ENCODE peak calls at places on chromosome 9, in eight cellular contexts. One of them, this sample, is unnamed.
A peak's percentile ranks its signal among the peaks of the same experiment; 100 is the strongest.

GRCh38 chr9:113646491-113646890 is 183.0 kb downstream of the RGS3 start:
- DNase-seq in foreskin keratinocyte: no peak
- DNase-seq in uterus: no peak
- DNase-seq in H9: no peak
- DNase-seq in fibroblast of the aortic adventitia: no peak
- DNase-seq in astrocyte of the spinal cord: no peak
- DNase-seq in osteocyte: no peak
- DNase-seq in GM23338: no peak
- DNase-seq in this sample: no peak

GRCh38 chr9:33124716-33125378 is 42.3 kb downstream of the B4GALT1 start:
- DNase-seq in H9: no peak
- DNase-seq in uterus: no peak
- DNase-seq in astrocyte of the spinal cord: no peak
- DNase-seq in GM23338: no peak
- DNase-seq in osteocyte: no peak
- DNase-seq in fibroblast of the aortic adventitia: no peak
- DNase-seq in foreskin keratinocyte: no peak
- DNase-seq in this sample: no peak

GRCh38 chr9:34372598-34373011 is 4.1 kb downstream of the MYORG start:
- DNase-seq in osteocyte: peak; percentile 80
- DNase-seq in H9: peak; percentile 62
- DNase-seq in uterus: no peak
- DNase-seq in GM23338: peak; percentile 85
- DNase-seq in foreskin keratinocyte: peak; percentile 49
- DNase-seq in fibroblast of the aortic adventitia: no peak
- DNase-seq in astrocyte of the spinal cord: no peak
- DNase-seq in this sample: no peak

GRCh38 chr9:93431498-93432105 is 19.9 kb upstream of the FAM120A start:
- DNase-seq in GM23338: no peak
- DNase-seq in fibroblast of the aortic adventitia: no peak
- DNase-seq in foreskin keratinocyte: no peak
- DNase-seq in osteocyte: no peak
- DNase-seq in H9: no peak
- DNase-seq in uterus: no peak
- DNase-seq in astrocyte of the spinal cord: no peak
- DNase-seq in this sample: no peak

GRCh38 chr9:136611606-136612005 is 51.1 kb upstream of the EGFL7 start:
- DNase-seq in H9: no peak
- DNase-seq in osteocyte: no peak
- DNase-seq in astrocyte of the spinal cord: no peak
- DNase-seq in uterus: no peak
- DNase-seq in GM23338: no peak
- DNase-seq in fibroblast of the aortic adventitia: no peak
- DNase-seq in foreskin keratinocyte: no peak
- DNase-seq in this sample: no peak

GRCh38 chr9:115746496-115746895 is 407.1 kb upstream of the PAPPA start:
- DNase-seq in GM23338: no peak
- DNase-seq in osteocyte: no peak
- DNase-seq in foreskin keratinocyte: no peak
- DNase-seq in uterus: no peak
- DNase-seq in H9: no peak
- DNase-seq in astrocyte of the spinal cord: peak; percentile 81
- DNase-seq in fibroblast of the aortic adventitia: no peak
- DNase-seq in this sample: no peak

GRCh38 chr9:91037511-91038482 is 236.2 kb downstream of the SYK start:
- DNase-seq in osteocyte: no peak
- DNase-seq in foreskin keratinocyte: peak; percentile 15
- DNase-seq in GM23338: no peak
- DNase-seq in H9: no peak
- DNase-seq in astrocyte of the spinal cord: peak; percentile 84
- DNase-seq in fibroblast of the aortic adventitia: peak; percentile 90
- DNase-seq in uterus: peak; percentile 90
- DNase-seq in this sample: no peak

GRCh38 chr9:18390393-18390792 is 83.6 kb upstream of the ADAMTSL1 start:
- DNase-seq in fibroblast of the aortic adventitia: peak; percentile 74
- DNase-seq in foreskin keratinocyte: no peak
- DNase-seq in uterus: peak; percentile 52
- DNase-seq in osteocyte: no peak
- DNase-seq in astrocyte of the spinal cord: peak; percentile 33
- DNase-seq in GM23338: no peak
- DNase-seq in H9: no peak
- DNase-seq in this sample: no peak

GRCh38 chr9:124355941-124356744 is 59.1 kb downstream of the PSMB7 start:
- DNase-seq in foreskin keratinocyte: no peak
- DNase-seq in H9: no peak
- DNase-seq in GM23338: no peak
- DNase-seq in osteocyte: no peak
- DNase-seq in astrocyte of the spinal cord: no peak
- DNase-seq in uterus: no peak
- DNase-seq in fibroblast of the aortic adventitia: no peak
- DNase-seq in this sample: no peak

GRCh38 chr9:28365020-28365640 is 791.8 kb upstream of the C9orf72 start:
- DNase-seq in foreskin keratinocyte: peak; percentile 44
- DNase-seq in H9: peak; percentile 71
- DNase-seq in fibroblast of the aortic adventitia: no peak
- DNase-seq in uterus: no peak
- DNase-seq in GM23338: peak; percentile 72
- DNase-seq in astrocyte of the spinal cord: no peak
- DNase-seq in osteocyte: no peak
- DNase-seq in this sample: no peak

GRCh38 chr9:8186553-8186952 is 387.0 kb upstream of the DMAC1 start:
- DNase-seq in astrocyte of the spinal cord: no peak
- DNase-seq in fibroblast of the aortic adventitia: no peak
- DNase-seq in foreskin keratinocyte: no peak
- DNase-seq in H9: no peak
- DNase-seq in GM23338: no peak
- DNase-seq in osteocyte: no peak
- DNase-seq in uterus: no peak
- DNase-seq in this sample: no peak

GRCh38 chr9:110256142-110256391 is 240 bp downstream of the TXN start:
- DNase-seq in astrocyte of the spinal cord: no peak
- DNase-seq in fibroblast of the aortic adventitia: no peak
- DNase-seq in H9: no peak
- DNase-seq in foreskin keratinocyte: no peak
- DNase-seq in GM23338: no peak
- DNase-seq in uterus: no peak
- DNase-seq in osteocyte: no peak
- DNase-seq in this sample: no peak

GRCh38 chr9:68560131-68560844 is 19.6 kb upstream of the TMEM252 start:
- DNase-seq in H9: peak; percentile 86
- DNase-seq in uterus: peak; percentile 62
- DNase-seq in GM23338: peak; percentile 85
- DNase-seq in osteocyte: no peak
- DNase-seq in astrocyte of the spinal cord: peak; percentile 54
- DNase-seq in fibroblast of the aortic adventitia: peak; percentile 84
- DNase-seq in foreskin keratinocyte: no peak
- DNase-seq in this sample: no peak

GRCh38 chr9:129225815-129226214 is 47.8 kb upstream of the IER5L start:
- DNase-seq in foreskin keratinocyte: peak; percentile 66
- DNase-seq in osteocyte: peak; percentile 95
- DNase-seq in fibroblast of the aortic adventitia: peak; percentile 97
- DNase-seq in GM23338: peak; percentile 84
- DNase-seq in uterus: peak; percentile 81
- DNase-seq in astrocyte of the spinal cord: peak; percentile 79
- DNase-seq in H9: peak; percentile 87
- DNase-seq in this sample: no peak

DNA sequence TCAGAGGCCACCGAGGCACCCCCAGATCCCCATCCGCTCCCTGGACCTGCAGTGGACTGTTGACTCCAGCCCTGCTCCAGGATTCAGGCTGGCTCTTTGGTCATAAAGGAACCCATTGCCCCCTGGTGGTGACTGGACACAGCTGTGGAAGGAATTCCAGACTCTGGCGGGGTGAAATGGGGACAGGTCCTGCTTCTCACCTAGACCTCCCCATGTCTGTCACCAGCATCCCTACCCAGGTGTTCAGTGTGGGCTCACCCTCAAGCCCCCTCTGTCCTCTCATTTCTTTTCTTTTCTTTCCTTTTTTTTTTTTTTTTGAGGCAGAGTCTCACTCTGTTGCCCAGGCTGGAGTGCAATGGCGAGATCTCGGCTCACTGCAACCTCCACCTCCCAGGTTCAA is 25.5 kb upstream of the STXBP1 start:
- DNase-seq in fibroblast of the aortic adventitia: peak; percentile 88
- DNase-seq in H9: peak; percentile 86
- DNase-seq in GM23338: peak; percentile 97
- DNase-seq in foreskin keratinocyte: peak; percentile 56
- DNase-seq in uterus: peak; percentile 89
- DNase-seq in astrocyte of the spinal cord: peak; percentile 74
- DNase-seq in osteocyte: peak; percentile 90
- DNase-seq in this sample: peak; percentile 71
- TF ChIP-seq CTCF in fibroblast of the aortic adventitia: peak; percentile 92
- TF ChIP-seq CTCF in H9: peak; percentile 84
- TF ChIP-seq CTCF in GM23338: peak; percentile 81
- TF ChIP-seq CTCF in foreskin keratinocyte: peak; percentile 90
- TF ChIP-seq CTCF in uterus: peak; percentile 85
- TF ChIP-seq CTCF in astrocyte of the spinal cord: peak; percentile 94
- TF ChIP-seq CTCF in osteocyte: peak; percentile 88
- TF ChIP-seq CTCF in this sample: peak; percentile 82

GRCh38 chr9:4225291-4226119 is 74.4 kb downstream of the GLIS3 start:
- DNase-seq in GM23338: peak; percentile 8
- DNase-seq in astrocyte of the spinal cord: peak; percentile 97
- DNase-seq in H9: no peak
- DNase-seq in foreskin keratinocyte: peak; percentile 88
- DNase-seq in uterus: no peak
- DNase-seq in fibroblast of the aortic adventitia: peak; percentile 66
- DNase-seq in osteocyte: no peak
- DNase-seq in this sample: no peak
- TF ChIP-seq CTCF in GM23338: peak; percentile 49
- TF ChIP-seq CTCF in astrocyte of the spinal cord: peak; percentile 32
- TF ChIP-seq CTCF in H9: peak; percentile 48
- TF ChIP-seq CTCF in foreskin keratinocyte: peak; percentile 56
- TF ChIP-seq CTCF in uterus: no peak
- TF ChIP-seq CTCF in fibroblast of the aortic adventitia: peak; percentile 12
- TF ChIP-seq CTCF in osteocyte: peak; percentile 43
- TF ChIP-seq CTCF in this sample: no peak

GRCh38 chr9:98563212-98563907 is 145.4 kb downstream of the GABBR2 start:
- DNase-seq in fibroblast of the aortic adventitia: no peak
- DNase-seq in H9: no peak
- DNase-seq in osteocyte: peak; percentile 77
- DNase-seq in foreskin keratinocyte: no peak
- DNase-seq in uterus: no peak
- DNase-seq in astrocyte of the spinal cord: no peak
- DNase-seq in GM23338: no peak
- DNase-seq in this sample: no peak

GRCh38 chr9:98565152-98566135 is 143.3 kb downstream of the GABBR2 start:
- DNase-seq in foreskin keratinocyte: no peak
- DNase-seq in uterus: no peak
- DNase-seq in fibroblast of the aortic adventitia: no peak
- DNase-seq in astrocyte of the spinal cord: no peak
- DNase-seq in osteocyte: peak; percentile 71
- DNase-seq in GM23338: no peak
- DNase-seq in H9: no peak
- DNase-seq in this sample: no peak

GRCh38 chr9:98567540-98568233 is 141.0 kb downstream of the GABBR2 start:
- DNase-seq in osteocyte: peak; percentile 69
- DNase-seq in astrocyte of the spinal cord: no peak
- DNase-seq in uterus: no peak
- DNase-seq in GM23338: no peak
- DNase-seq in H9: no peak
- DNase-seq in fibroblast of the aortic adventitia: no peak
- DNase-seq in foreskin keratinocyte: no peak
- DNase-seq in this sample: no peak

GRCh38 chr9:98563997-98564396 is 144.7 kb downstream of the GABBR2 start:
- DNase-seq in astrocyte of the spinal cord: no peak
- DNase-seq in uterus: no peak
- DNase-seq in osteocyte: peak; percentile 73
- DNase-seq in GM23338: no peak
- DNase-seq in foreskin keratinocyte: no peak
- DNase-seq in fibroblast of the aortic adventitia: no peak
- DNase-seq in H9: no peak
- DNase-seq in this sample: no peak

GRCh38 chr9:98564714-98565113 is 144.0 kb downstream of the GABBR2 start:
- DNase-seq in fibroblast of the aortic adventitia: no peak
- DNase-seq in astrocyte of the spinal cord: no peak
- DNase-seq in H9: no peak
- DNase-seq in uterus: no peak
- DNase-seq in GM23338: no peak
- DNase-seq in foreskin keratinocyte: no peak
- DNase-seq in osteocyte: no peak
- DNase-seq in this sample: no peak
- TF ChIP-seq CTCF in fibroblast of the aortic adventitia: no peak
- TF ChIP-seq CTCF in astrocyte of the spinal cord: no peak
- TF ChIP-seq CTCF in H9: no peak
- TF ChIP-seq CTCF in uterus: no peak
- TF ChIP-seq CTCF in GM23338: no peak
- TF ChIP-seq CTCF in foreskin keratinocyte: no peak
- TF ChIP-seq CTCF in osteocyte: no peak
- TF ChIP-seq CTCF in this sample: no peak

DNA sequence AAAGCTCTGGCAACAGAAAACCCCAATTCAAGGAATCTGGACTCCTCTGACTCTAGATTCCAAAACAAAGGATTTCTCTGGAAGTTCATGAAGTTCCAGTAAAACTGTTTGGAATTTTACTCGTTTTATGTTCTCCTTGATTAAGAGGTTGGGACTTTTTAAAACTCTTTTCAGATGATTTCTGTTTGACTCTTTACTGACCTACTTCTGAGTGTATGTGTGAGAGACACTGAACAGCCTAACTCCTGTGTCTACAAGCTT is 64.8 kb downstream of the GNA14 start:
- DNase-seq in GM23338: no peak
- DNase-seq in osteocyte: no peak
- DNase-seq in uterus: no peak
- DNase-seq in H9: no peak
- DNase-seq in foreskin keratinocyte: no peak
- DNase-seq in fibroblast of the aortic adventitia: no peak
- DNase-seq in astrocyte of the spinal cord: no peak
- DNase-seq in this sample: no peak
- TF ChIP-seq CTCF in GM23338: no peak
- TF ChIP-seq CTCF in osteocyte: no peak
- TF ChIP-seq CTCF in uterus: no peak
- TF ChIP-seq CTCF in H9: no peak
- TF ChIP-seq CTCF in foreskin keratinocyte: no peak
- TF ChIP-seq CTCF in fibroblast of the aortic adventitia: no peak
- TF ChIP-seq CTCF in astrocyte of the spinal cord: no peak
- TF ChIP-seq CTCF in this sample: no peak

GRCh38 chr9:2367970-2368369 is 253.6 kb upstream of the VLDLR start:
- DNase-seq in osteocyte: no peak
- DNase-seq in H9: peak; percentile 38
- DNase-seq in astrocyte of the spinal cord: no peak
- DNase-seq in uterus: no peak
- DNase-seq in GM23338: no peak
- DNase-seq in foreskin keratinocyte: no peak
- DNase-seq in fibroblast of the aortic adventitia: no peak
- DNase-seq in this sample: no peak
- TF ChIP-seq CTCF in osteocyte: no peak
- TF ChIP-seq CTCF in H9: peak; percentile 51
- TF ChIP-seq CTCF in astrocyte of the spinal cord: peak; percentile 10
- TF ChIP-seq CTCF in uterus: no peak
- TF ChIP-seq CTCF in GM23338: peak; percentile 25
- TF ChIP-seq CTCF in foreskin keratinocyte: peak; percentile 26
- TF ChIP-seq CTCF in fibroblast of the aortic adventitia: no peak
- TF ChIP-seq CTCF in this sample: peak; percentile 24

This sample was measured in progenitor cell of endocrine pancreas.